ENCODE peak calls at places on chromosomes 7 and 10, in seven cellular contexts. One of them, this sample, is unnamed.

GRCh38 chr10:79112898-79113431 is 44.2 kb downstream of the ZMIZ1 start:
- DNase-seq in CD4-positive, alpha-beta memory T cell: no peak
- DNase-seq in HCT116: no peak
- DNase-seq in thoracic aorta: no peak
- DNase-seq in skeletal muscle cell: peak
- DNase-seq in psoas muscle: peak
- DNase-seq in lung: no peak
- DNase-seq in this sample: peak

GRCh38 chr10:14671383-14671782 is 103.3 kb downstream of the FAM107B start:
- DNase-seq in skeletal muscle cell: no peak
- DNase-seq in CD4-positive, alpha-beta memory T cell: no peak
- DNase-seq in HCT116: no peak
- DNase-seq in lung: no peak
- DNase-seq in psoas muscle: no peak
- DNase-seq in thoracic aorta: no peak
- DNase-seq in this sample: no peak

GRCh38 chr7:20834656-20835055 is 48.0 kb upstream of the SP8 start:
- DNase-seq in CD4-positive, alpha-beta memory T cell: no peak
- DNase-seq in skeletal muscle cell: no peak
- DNase-seq in lung: no peak
- DNase-seq in thoracic aorta: no peak
- DNase-seq in psoas muscle: no peak
- DNase-seq in HCT116: no peak
- DNase-seq in this sample: no peak

GRCh38 chr7:111678281-111678680 is 116.0 kb upstream of the IMMP2L start:
- DNase-seq in skeletal muscle cell: peak
- DNase-seq in thoracic aorta: no peak
- DNase-seq in lung: no peak
- DNase-seq in psoas muscle: no peak
- DNase-seq in CD4-positive, alpha-beta memory T cell: no peak
- DNase-seq in HCT116: no peak
- DNase-seq in this sample: no peak

GRCh38 chr10:101035314-101035713 is 4.3 kb downstream of the SFXN3 start:
- DNase-seq in CD4-positive, alpha-beta memory T cell: no peak
- DNase-seq in thoracic aorta: no peak
- DNase-seq in skeletal muscle cell: no peak
- DNase-seq in psoas muscle: no peak
- DNase-seq in lung: no peak
- DNase-seq in HCT116: no peak
- DNase-seq in this sample: no peak

GRCh38 chr7:119270045-119270464 is 1002.9 kb upstream of the KCND2 start:
- DNase-seq in skeletal muscle cell: peak
- DNase-seq in CD4-positive, alpha-beta memory T cell: no peak
- DNase-seq in lung: peak
- DNase-seq in thoracic aorta: no peak
- DNase-seq in HCT116: peak
- DNase-seq in psoas muscle: peak
- DNase-seq in this sample: no peak

GRCh38 chr10:76675951-76676587 is 961.5 kb downstream of the KCNMA1 start:
- DNase-seq in lung: no peak
- DNase-seq in HCT116: no peak
- DNase-seq in psoas muscle: peak
- DNase-seq in CD4-positive, alpha-beta memory T cell: no peak
- DNase-seq in skeletal muscle cell: no peak
- DNase-seq in thoracic aorta: peak
- DNase-seq in this sample: peak

GRCh38 chr10:94314913-94315545 is 47.7 kb downstream of the NOC3L start:
- DNase-seq in skeletal muscle cell: peak
- DNase-seq in lung: no peak
- DNase-seq in HCT116: no peak
- DNase-seq in psoas muscle: no peak
- DNase-seq in CD4-positive, alpha-beta memory T cell: no peak
- DNase-seq in thoracic aorta: no peak
- DNase-seq in this sample: no peak

GRCh38 chr7:10708447-10708846 is 265.2 kb upstream of the PHF14 start:
- DNase-seq in thoracic aorta: no peak
- DNase-seq in HCT116: peak
- DNase-seq in CD4-positive, alpha-beta memory T cell: no peak
- DNase-seq in psoas muscle: no peak
- DNase-seq in skeletal muscle cell: no peak
- DNase-seq in lung: no peak
- DNase-seq in this sample: no peak

GRCh38 chr7:87413951-87414381 is 61.5 kb downstream of the ABCB4 start:
- DNase-seq in lung: no peak
- DNase-seq in skeletal muscle cell: no peak
- DNase-seq in CD4-positive, alpha-beta memory T cell: no peak
- DNase-seq in psoas muscle: peak
- DNase-seq in HCT116: no peak
- DNase-seq in thoracic aorta: no peak
- DNase-seq in this sample: no peak

GRCh38 chr10:124728071-124728829 is 15.9 kb downstream of the FAM53B start:
- DNase-seq in lung: no peak
- DNase-seq in HCT116: no peak
- DNase-seq in skeletal muscle cell: peak
- DNase-seq in thoracic aorta: no peak
- DNase-seq in psoas muscle: peak
- DNase-seq in CD4-positive, alpha-beta memory T cell: peak
- DNase-seq in this sample: no peak

GRCh38 chr7:100963874-100964273 is 5.5 kb upstream of the MUC12 start:
- DNase-seq in HCT116: no peak
- DNase-seq in lung: no peak
- DNase-seq in psoas muscle: no peak
- DNase-seq in skeletal muscle cell: no peak
- DNase-seq in thoracic aorta: no peak
- DNase-seq in CD4-positive, alpha-beta memory T cell: no peak
- DNase-seq in this sample: no peak

GRCh38 chr7:100965723-100966541 is 3.4 kb upstream of the MUC12 start:
- DNase-seq in HCT116: peak
- DNase-seq in skeletal muscle cell: no peak
- DNase-seq in lung: peak
- DNase-seq in CD4-positive, alpha-beta memory T cell: peak
- DNase-seq in thoracic aorta: no peak
- DNase-seq in psoas muscle: peak
- DNase-seq in this sample: peak

GRCh38 chr7:100964630-100965029 is 4.7 kb upstream of the MUC12 start:
- DNase-seq in thoracic aorta: no peak
- DNase-seq in skeletal muscle cell: no peak
- DNase-seq in HCT116: no peak
- DNase-seq in psoas muscle: no peak
- DNase-seq in lung: no peak
- DNase-seq in CD4-positive, alpha-beta memory T cell: no peak
- DNase-seq in this sample: no peak

GRCh38 chr7:100966542-100967291 is 2.6 kb upstream of the MUC12 start:
- DNase-seq in HCT116: no peak
- DNase-seq in lung: no peak
- DNase-seq in CD4-positive, alpha-beta memory T cell: no peak
- DNase-seq in psoas muscle: peak
- DNase-seq in thoracic aorta: no peak
- DNase-seq in skeletal muscle cell: no peak
- DNase-seq in this sample: no peak

DNA sequence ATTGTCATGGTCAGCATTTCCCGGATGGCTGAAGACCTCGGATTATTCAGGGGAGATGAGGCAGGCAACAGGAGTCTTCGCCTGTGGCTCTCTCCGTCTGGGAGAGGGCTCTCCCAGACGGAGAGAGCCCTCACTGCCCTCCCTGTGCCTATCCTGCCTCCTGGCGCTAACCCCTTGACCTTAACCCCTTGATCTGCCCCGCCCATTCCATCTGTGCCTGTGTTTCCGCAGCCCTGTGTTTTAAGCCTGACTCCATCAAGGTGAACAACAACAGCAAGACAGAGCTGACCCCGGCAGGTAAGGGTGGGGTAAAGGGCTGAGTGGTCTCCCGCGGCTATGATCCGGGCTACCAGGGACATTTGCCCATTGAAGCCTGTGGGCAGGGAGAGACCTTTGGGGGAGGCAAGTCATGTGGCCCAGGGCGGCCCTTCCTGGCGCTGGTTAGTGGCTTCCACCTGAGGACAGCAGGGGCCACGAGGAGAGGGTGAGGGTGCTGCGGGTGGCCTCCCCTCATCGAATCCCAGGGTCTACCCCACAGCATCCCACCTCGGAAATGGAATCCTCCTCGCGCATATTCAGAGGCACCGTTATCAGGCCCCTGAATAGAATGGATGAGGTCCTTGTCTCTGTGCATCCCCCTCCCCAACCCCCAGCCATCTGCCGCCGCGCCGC is 4.2 kb upstream of the MUC12 start:
- DNase-seq in lung: no peak
- DNase-seq in thoracic aorta: no peak
- DNase-seq in skeletal muscle cell: no peak
- DNase-seq in HCT116: no peak
- DNase-seq in psoas muscle: no peak
- DNase-seq in CD4-positive, alpha-beta memory T cell: no peak
- DNase-seq in this sample: no peak
- H3K4me3 ChIP-seq in lung: no peak
- H3K4me3 ChIP-seq in thoracic aorta: peak
- H3K4me3 ChIP-seq in skeletal muscle cell: no peak
- H3K4me3 ChIP-seq in HCT116: peak
- H3K4me3 ChIP-seq in psoas muscle: peak
- H3K4me3 ChIP-seq in CD4-positive, alpha-beta memory T cell: no peak
- H3K4me3 ChIP-seq in this sample: no peak

GRCh38 chr7:102285541-102286236 is 979 bp upstream of the SH2B2 start:
- DNase-seq in thoracic aorta: no peak
- DNase-seq in lung: no peak
- DNase-seq in HCT116: no peak
- DNase-seq in CD4-positive, alpha-beta memory T cell: no peak
- DNase-seq in skeletal muscle cell: no peak
- DNase-seq in psoas muscle: no peak
- DNase-seq in this sample: no peak

GRCh38 chr7:102286237-102287081 is at the start of gene SH2B2:
- DNase-seq in thoracic aorta: no peak
- DNase-seq in CD4-positive, alpha-beta memory T cell: peak
- DNase-seq in HCT116: no peak
- DNase-seq in skeletal muscle cell: peak
- DNase-seq in lung: peak
- DNase-seq in psoas muscle: peak
- DNase-seq in this sample: peak

GRCh38 chr7:102284399-102284798 is 2.3 kb upstream of the SH2B2 start:
- DNase-seq in skeletal muscle cell: no peak
- DNase-seq in HCT116: no peak
- DNase-seq in psoas muscle: no peak
- DNase-seq in CD4-positive, alpha-beta memory T cell: peak
- DNase-seq in thoracic aorta: no peak
- DNase-seq in lung: no peak
- DNase-seq in this sample: no peak

GRCh38 chr7:102283477-102284189 is 3.0 kb upstream of the SH2B2 start:
- DNase-seq in thoracic aorta: no peak
- DNase-seq in skeletal muscle cell: no peak
- DNase-seq in CD4-positive, alpha-beta memory T cell: no peak
- DNase-seq in HCT116: no peak
- DNase-seq in lung: no peak
- DNase-seq in psoas muscle: no peak
- DNase-seq in this sample: no peak

DNA sequence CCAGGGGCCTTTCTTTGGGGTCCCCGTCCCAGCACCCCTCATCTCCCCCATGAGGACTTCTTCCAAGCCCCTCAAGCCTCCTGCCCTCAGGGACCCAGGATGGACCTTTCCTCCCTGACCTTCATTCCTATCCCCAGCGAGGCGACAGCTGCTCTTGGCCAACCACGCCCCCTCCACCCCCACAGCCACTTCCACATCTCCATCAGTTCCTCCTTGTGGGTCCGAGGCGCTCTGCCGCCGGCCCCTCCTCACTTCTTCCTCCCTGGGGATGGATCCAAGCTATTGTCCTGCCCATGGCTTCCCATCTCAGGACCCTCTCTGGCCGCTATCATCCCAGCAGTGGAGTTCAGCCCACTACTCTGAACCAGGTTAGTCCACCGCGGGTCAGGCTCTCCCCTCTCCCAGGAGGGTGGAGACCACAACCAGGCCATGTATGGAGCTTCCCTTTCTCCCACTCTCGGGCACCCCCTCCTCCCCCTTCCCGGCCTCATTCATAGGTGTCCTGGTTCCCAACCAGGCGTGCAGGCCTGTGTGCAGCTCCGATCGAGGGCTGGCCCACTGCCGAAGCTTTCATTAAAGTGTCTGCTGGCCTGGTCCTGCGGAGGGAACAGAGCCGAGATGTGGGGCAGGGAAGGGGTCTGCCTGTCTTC is 1.7 kb upstream of the SH2B2 start:
- DNase-seq in HCT116: no peak
- DNase-seq in psoas muscle: peak
- DNase-seq in lung: peak
- DNase-seq in CD4-positive, alpha-beta memory T cell: no peak
- DNase-seq in thoracic aorta: no peak
- DNase-seq in skeletal muscle cell: no peak
- DNase-seq in this sample: peak
- H3K4me3 ChIP-seq in HCT116: no peak
- H3K4me3 ChIP-seq in psoas muscle: peak
- H3K4me3 ChIP-seq in lung: peak
- H3K4me3 ChIP-seq in CD4-positive, alpha-beta memory T cell: no peak
- H3K4me3 ChIP-seq in thoracic aorta: peak
- H3K4me3 ChIP-seq in skeletal muscle cell: peak
- H3K4me3 ChIP-seq in this sample: no peak

DNA sequence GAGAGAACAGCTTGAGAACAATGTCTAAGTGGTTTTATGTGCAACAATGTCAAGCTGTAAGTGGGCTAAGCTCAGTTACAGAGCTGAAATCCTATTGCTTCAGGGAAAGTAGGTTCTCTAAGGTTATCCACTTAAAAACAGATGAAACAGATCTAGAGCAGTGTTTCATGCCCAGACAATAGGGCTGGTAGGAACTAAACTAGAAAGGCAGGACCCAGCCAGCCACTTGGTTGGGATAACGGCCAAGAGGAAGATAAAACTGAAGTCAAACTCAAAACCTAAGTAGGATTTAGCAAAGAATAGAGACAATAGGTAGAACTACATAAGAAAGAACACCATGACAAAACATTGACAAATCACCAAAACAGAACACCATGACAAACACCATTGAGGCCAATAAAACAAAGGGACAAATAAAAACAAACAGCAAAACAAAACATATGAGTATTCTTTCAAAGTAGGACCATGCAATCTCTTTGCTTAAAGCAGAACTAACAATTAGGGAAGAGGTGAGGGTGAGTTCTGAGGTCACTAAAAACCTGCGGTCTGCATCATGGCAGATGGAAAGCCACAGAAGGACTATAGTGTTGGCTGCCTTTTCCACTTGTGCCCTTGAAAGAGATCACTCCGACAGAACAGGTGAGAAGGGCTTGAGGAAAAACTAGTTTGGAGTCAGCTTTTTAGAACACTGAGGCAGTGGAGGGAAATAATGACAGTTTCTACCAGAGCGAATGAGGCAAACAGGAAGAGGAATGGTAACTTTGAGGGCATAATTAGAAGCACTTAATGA is 81.0 kb downstream of the HGF start:
- DNase-seq in CD4-positive, alpha-beta memory T cell: no peak
- DNase-seq in thoracic aorta: no peak
- DNase-seq in HCT116: no peak
- DNase-seq in skeletal muscle cell: no peak
- DNase-seq in lung: no peak
- DNase-seq in psoas muscle: no peak
- DNase-seq in this sample: no peak
- H3K4me3 ChIP-seq in CD4-positive, alpha-beta memory T cell: no peak
- H3K4me3 ChIP-seq in thoracic aorta: no peak
- H3K4me3 ChIP-seq in HCT116: no peak
- H3K4me3 ChIP-seq in skeletal muscle cell: no peak
- H3K4me3 ChIP-seq in lung: no peak
- H3K4me3 ChIP-seq in psoas muscle: no peak
- H3K4me3 ChIP-seq in this sample: no peak

DNA sequence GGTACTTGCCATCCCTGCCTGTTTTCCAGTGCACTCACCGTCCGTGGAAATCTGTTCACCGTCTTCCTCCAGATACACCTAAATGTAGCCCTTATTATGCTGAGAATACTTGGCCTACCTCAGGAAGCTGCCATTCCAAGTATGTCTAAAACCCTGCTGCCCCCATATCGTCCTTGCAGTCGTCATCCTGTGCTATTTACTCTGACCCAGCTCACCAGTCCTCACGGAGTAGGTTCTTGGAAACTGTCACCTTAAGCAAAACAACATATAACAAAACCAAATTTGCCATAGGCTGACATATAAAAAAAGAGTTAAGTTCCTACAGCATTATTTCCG is 880 bp upstream of the PIP4K2A start:
- DNase-seq in HCT116: no peak
- DNase-seq in CD4-positive, alpha-beta memory T cell: no peak
- DNase-seq in thoracic aorta: no peak
- DNase-seq in skeletal muscle cell: no peak
- DNase-seq in lung: no peak
- DNase-seq in psoas muscle: no peak
- DNase-seq in this sample: no peak
- H3K4me3 ChIP-seq in HCT116: peak
- H3K4me3 ChIP-seq in CD4-positive, alpha-beta memory T cell: no peak
- H3K4me3 ChIP-seq in thoracic aorta: peak
- H3K4me3 ChIP-seq in skeletal muscle cell: no peak
- H3K4me3 ChIP-seq in lung: no peak
- H3K4me3 ChIP-seq in psoas muscle: peak
- H3K4me3 ChIP-seq in this sample: no peak